ENCODE peak calls at places on chromosomes 5 and 9, in eight cellular contexts. F is prostate gland; U is OCI-LY7; J is DND-41; I is CD8-positive, alpha-beta T cell; Z is HL-60; D is uterus; P is tibial artery. A is an unnamed sample.

GRCh38 chr5:57032151-57032551 is 80.2 kb upstream of the MIER3 start:
- DNase-seq in F (no peak), U (peak; percentile 11), J (no peak), I (no peak), Z (no peak), D (no peak), P (no peak), A (no peak)

GRCh38 chr9:99296375-99296951 is 74.4 kb downstream of the SEC61B start:
- DNase-seq in F (no peak), U (no peak), J (peak; percentile 61), I (peak; percentile 19), Z (peak; percentile 8), D (no peak), P (no peak), A (peak; percentile 3)

GRCh38 chr5:150279618-150280017 is 10.0 kb downstream of the CAMK2A start:
- DNase-seq in F (no peak), U (no peak), J (no peak), I (no peak), Z (no peak), D (no peak), P (no peak), A (no peak)

GRCh38 chr5:151492729-151493128 is 45.3 kb downstream of the SLC36A1 start:
- DNase-seq in F (no peak), U (no peak), J (no peak), I (no peak), Z (peak; percentile 26), D (no peak), P (no peak), A (no peak)

GRCh38 chr5:169020102-169020501 is 280.8 kb downstream of the SLIT3 start:
- DNase-seq in F (no peak), U (no peak), J (no peak), I (no peak), Z (no peak), D (no peak), P (no peak), A (no peak)

GRCh38 chr5:38453506-38453905 is 102.9 kb downstream of the LIFR start:
- DNase-seq in F (no peak), U (peak; percentile 91), J (peak; percentile 82), I (peak; percentile 42), Z (peak; percentile 72), D (no peak), P (no peak), A (peak; percentile 9)

GRCh38 chr9:117625154-117625553 is 79.0 kb upstream of the TLR4 start:
- DNase-seq in F (no peak), U (no peak), J (no peak), I (no peak), Z (no peak), D (no peak), P (no peak), A (no peak)

GRCh38 chr5:10757043-10757442 is 4.0 kb downstream of the DAP start:
- DNase-seq in F (no peak), U (no peak), J (no peak), I (no peak), Z (no peak), D (no peak), P (no peak), A (no peak)

GRCh38 chr5:75831561-75831960 is 114.3 kb upstream of the POC5 start:
- DNase-seq in F (no peak), U (no peak), J (no peak), I (no peak), Z (no peak), D (no peak), P (no peak), A (no peak)

GRCh38 chr5:54455413-54456157 is at the start of gene HSPB3:
- DNase-seq in F (no peak), U (no peak), J (no peak), I (no peak), Z (no peak), D (peak; percentile 54), P (no peak), A (no peak)

GRCh38 chr5:39714036-39714698 is 289.4 kb upstream of the DAB2 start:
- DNase-seq in F (peak; percentile 32), U (peak; percentile 39), J (peak; percentile 49), I (peak; percentile 15), Z (peak; percentile 75), D (peak; percentile 39), P (peak; percentile 32), A (no peak)

GRCh38 chr5:117065161-117065560 is 490.5 kb upstream of the SEMA6A start:
- DNase-seq in F (no peak), U (no peak), J (no peak), I (no peak), Z (no peak), D (no peak), P (no peak), A (no peak)

GRCh38 chr5:118553662-118554061 is 434.7 kb downstream of the DTWD2 start:
- DNase-seq in F (no peak), U (no peak), J (no peak), I (no peak), Z (no peak), D (no peak), P (peak; percentile 88), A (no peak)

GRCh38 chr9:73441223-73441622 is 289.6 kb downstream of the ANXA1 start:
- DNase-seq in F (no peak), U (no peak), J (no peak), I (no peak), Z (no peak), D (no peak), P (no peak), A (no peak)

GRCh38 chr5:97167435-97167834 is 15.6 kb downstream of the RIOK2 start:
- DNase-seq in F (no peak), U (peak; percentile 32), J (no peak), I (no peak), Z (no peak), D (no peak), P (no peak), A (no peak)

GRCh38 chr9:17401858-17402257 is 177.0 kb upstream of the SH3GL2 start:
- DNase-seq in F (no peak), U (no peak), J (no peak), I (no peak), Z (no peak), D (no peak), P (no peak), A (no peak)

GRCh38 chr9:36833954-36834353 is 200.1 kb downstream of the PAX5 start:
- DNase-seq in F (no peak), U (peak; percentile 13), J (no peak), I (no peak), Z (no peak), D (no peak), P (no peak), A (no peak)

GRCh38 chr9:13707635-13708410 is 428.3 kb upstream of the MPDZ start:
- DNase-seq in F (no peak), U (no peak), J (no peak), I (no peak), Z (no peak), D (no peak), P (no peak), A (no peak)

GRCh38 chr9:4073371-4073770 is 226.5 kb downstream of the GLIS3 start:
- DNase-seq in F (no peak), U (peak; percentile 8), J (no peak), I (no peak), Z (no peak), D (no peak), P (no peak), A (no peak)

GRCh38 chr5:57173026-57173317 is 887 bp upstream of the GPBP1 start:
- DNase-seq in F (no peak), U (no peak), J (no peak), I (no peak), Z (no peak), D (no peak), P (peak; percentile 60), A (no peak)

GRCh38 chr5:14299666-14300065 is 156.5 kb downstream of the TRIO start:
- DNase-seq in F (no peak), U (no peak), J (no peak), I (no peak), Z (no peak), D (no peak), P (no peak), A (no peak)

GRCh38 chr5:157540707-157541451 is 34.7 kb downstream of the ADAM19 start:
- DNase-seq in F (no peak), U (peak; percentile 39), J (no peak), I (peak; percentile 33), Z (no peak), D (peak; percentile 39), P (peak; percentile 71), A (peak; percentile 19)
- H3K27ac ChIP-seq in F (peak overlapping the region; percentile 55), U (no peak overlapping the region), J (no peak overlapping the region), I (no peak overlapping the region), Z (no peak overlapping the region), D (peak overlapping the region; percentile 73), P (peak overlapping the region; percentile 62), A (peak overlapping the region; percentile 61)

DNA sequence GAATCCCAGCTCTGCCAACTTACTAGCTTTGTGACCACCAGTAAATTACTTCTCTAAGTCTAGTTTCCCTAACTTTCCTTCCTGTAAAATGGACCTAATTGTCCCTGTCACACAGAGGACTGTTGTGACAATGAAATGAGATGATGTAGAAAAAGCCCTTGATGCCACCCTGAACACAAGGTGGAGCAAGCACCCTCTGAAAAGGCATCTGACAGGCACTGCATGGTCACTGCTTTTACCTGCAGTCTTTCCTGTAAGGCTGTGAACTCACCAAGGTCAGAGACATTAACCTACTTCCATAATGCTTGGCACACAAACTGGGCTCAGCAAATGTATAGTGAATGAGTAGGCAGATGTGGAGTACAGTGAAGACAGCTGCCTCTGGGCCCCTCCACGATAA is 6.1 kb downstream of the SLC31A2 start:
- DNase-seq in F (no peak), U (peak; percentile 14), J (no peak), I (no peak), Z (peak; percentile 30), D (no peak), P (no peak), A (no peak)
- TF ChIP-seq CTCF in F (no peak), U (peak; percentile 33), J (peak; percentile 24), I (no peak), Z (no peak), D (no peak), P (no peak), A (no peak)

DNA sequence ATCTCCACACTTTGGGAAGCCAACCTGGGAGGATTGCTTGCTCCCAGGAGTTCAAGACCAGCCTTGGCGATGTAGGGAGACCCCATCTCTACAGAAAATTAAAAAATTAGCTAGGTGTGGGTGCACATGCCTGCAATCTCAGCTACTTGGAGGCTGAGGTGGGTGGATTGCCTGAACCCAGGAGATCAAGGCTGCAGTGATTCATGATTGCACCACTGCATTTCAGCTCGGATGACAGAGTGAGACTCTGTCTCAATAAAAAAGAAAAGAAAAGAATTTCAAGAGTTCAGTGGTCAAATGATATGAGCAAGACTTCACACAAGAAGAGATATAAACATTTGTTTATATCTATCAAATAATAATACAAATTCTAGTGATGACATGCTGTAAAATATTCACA is 23.0 kb upstream of the MTAP start:
- DNase-seq in F (no peak), U (no peak), J (no peak), I (no peak), Z (no peak), D (no peak), P (no peak), A (no peak)
- H3K27ac ChIP-seq in F (no peak overlapping the region), U (no peak overlapping the region), J (no peak overlapping the region), I (no peak overlapping the region), Z (no peak overlapping the region), D (no peak overlapping the region), P (no peak overlapping the region), A (no peak overlapping the region)

DNA sequence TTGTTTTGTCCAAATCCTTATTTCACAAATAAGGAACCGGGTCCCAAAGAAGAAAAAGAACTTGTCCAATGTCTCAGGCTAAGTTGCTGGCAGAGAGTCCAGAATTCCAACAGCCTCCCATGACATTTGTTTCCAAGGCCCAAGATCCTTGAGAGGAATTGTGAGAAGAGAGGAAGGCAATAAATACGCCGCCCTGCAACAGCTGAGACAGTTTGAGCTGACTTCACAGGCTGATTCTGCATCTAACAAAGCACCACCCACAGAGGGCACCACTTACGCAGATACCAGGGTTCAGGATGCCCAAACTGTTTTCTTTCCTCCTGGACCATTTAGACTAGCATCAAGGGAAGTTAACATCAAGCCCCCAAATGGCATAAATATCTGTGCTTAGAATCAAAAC is 211.3 kb downstream of the FAM114A2 start:
- DNase-seq in F (no peak), U (peak; percentile 39), J (no peak), I (no peak), Z (no peak), D (no peak), P (peak; percentile 22), A (no peak)
- TF ChIP-seq CTCF in F (no peak), U (peak; percentile 75), J (no peak), I (no peak), Z (no peak), D (no peak), P (no peak), A (no peak)